ENCODE peak calls at places on chromosomes 13 and 19, in five cellular contexts. E is tibial nerve, U is HCT116, M is suprapubic skin, X is endothelial cell of umbilical vein. J is an unnamed sample. For H3K27me3, the result is how much of the 10 kb centered on the place peaks cover.

GRCh38 chr13:114194853-114195252 is 15.8 kb downstream of the CFAP97D2 start:
- DNase-seq in E (no peak), U (no peak), M (no peak), X (no peak), J (no peak)

GRCh38 chr13:110294146-110294545 is 12.8 kb downstream of the COL4A1 start:
- DNase-seq in E (no peak), U (no peak), M (no peak), X (no peak), J (no peak)

GRCh38 chr13:44402902-44403719 is 29.5 kb downstream of the SERP2 start:
- DNase-seq in E (no peak), U (no peak), M (no peak), X (no peak), J (no peak)

GRCh38 chr13:113656015-113656588 is 1.9 kb downstream of the ATP4B start:
- DNase-seq in E (peak), U (no peak), M (peak), X (no peak), J (no peak)

GRCh38 chr13:110902370-110902769 is 12.5 kb downstream of the ANKRD10 start:
- DNase-seq in E (no peak), U (no peak), M (no peak), X (no peak), J (peak)

GRCh38 chr13:29905845-29906244 is 55.4 kb upstream of the UBL3 start:
- DNase-seq in E (no peak), U (no peak), M (no peak), X (peak), J (peak)

GRCh38 chr19:4577020-4577782 is 17.7 kb upstream of the SEMA6B start:
- DNase-seq in E (no peak), U (no peak), M (no peak), X (no peak), J (no peak)

GRCh38 chr19:18700501-18701249 is 17.2 kb downstream of the CRTC1 start:
- DNase-seq in E (peak), U (no peak), M (no peak), X (peak), J (peak)

GRCh38 chr19:6484831-6485230 is 3.2 kb upstream of the DENND1C start:
- DNase-seq in E (no peak), U (no peak), M (no peak), X (no peak), J (no peak)

GRCh38 chr19:4149518-4150288 is 3.7 kb upstream of the CREB3L3 start:
- DNase-seq in E (no peak), U (no peak), M (no peak), X (no peak), J (no peak)

GRCh38 chr13:63092461-63092860 is 1676.8 kb upstream of the PCDH20 start:
- DNase-seq in E (no peak), U (no peak), M (no peak), X (no peak), J (peak)

GRCh38 chr13:21138561-21138960 is 37.8 kb downstream of the SKA3 start:
- DNase-seq in E (no peak), U (no peak), M (no peak), X (peak), J (no peak)

GRCh38 chr19:18321729-18322091 is 1.2 kb downstream of the LSM4 start:
- DNase-seq in E (no peak), U (no peak), M (no peak), X (no peak), J (no peak)

GRCh38 chr13:40789275-40790231 is at the start of gene SLC25A15:
- DNase-seq in E (peak), U (peak), M (peak), X (peak), J (peak)
- TF ChIP-seq CTCF in E (peak), U (no peak), M (no peak), X (peak), J (no peak)

DNA sequence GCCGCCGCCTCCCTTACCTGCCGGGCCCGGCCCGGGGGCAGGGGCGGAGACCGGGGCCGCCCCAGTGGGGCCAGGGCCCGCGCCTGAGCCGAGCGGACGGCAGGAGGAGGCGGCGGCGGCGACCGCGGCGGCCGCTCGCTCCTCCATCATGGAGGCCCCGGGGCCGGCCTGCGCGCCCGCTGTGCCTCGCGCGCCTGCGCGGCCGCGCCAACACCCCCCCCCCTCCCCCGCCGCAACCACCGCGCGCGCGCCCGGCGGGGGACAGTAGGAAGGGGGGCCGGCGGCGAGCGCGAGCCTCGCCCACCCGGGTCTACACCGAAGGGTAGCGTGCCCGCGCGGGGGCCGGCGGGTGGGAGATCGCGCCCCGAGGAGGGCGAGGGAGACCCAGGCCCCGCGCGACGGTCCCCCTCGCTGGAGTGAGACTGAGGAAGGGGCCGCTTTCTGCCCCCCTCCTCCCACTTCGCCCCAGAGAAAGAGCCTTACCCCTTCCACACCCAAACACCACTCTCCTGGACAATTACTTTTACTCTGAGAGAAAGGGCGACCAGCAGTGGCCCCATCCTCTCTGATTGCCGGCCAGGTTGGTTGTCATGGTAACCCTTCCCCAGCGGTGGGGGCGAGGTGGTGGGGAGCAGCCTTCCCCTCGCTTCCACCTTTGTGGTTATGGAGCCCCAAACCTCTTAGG is at the start of gene STRN4:
- DNase-seq in E (no peak), U (no peak), M (no peak), X (no peak), J (no peak)
- H3K27ac ChIP-seq in E (peak), U (peak), M (peak), X (peak), J (peak)

DNA sequence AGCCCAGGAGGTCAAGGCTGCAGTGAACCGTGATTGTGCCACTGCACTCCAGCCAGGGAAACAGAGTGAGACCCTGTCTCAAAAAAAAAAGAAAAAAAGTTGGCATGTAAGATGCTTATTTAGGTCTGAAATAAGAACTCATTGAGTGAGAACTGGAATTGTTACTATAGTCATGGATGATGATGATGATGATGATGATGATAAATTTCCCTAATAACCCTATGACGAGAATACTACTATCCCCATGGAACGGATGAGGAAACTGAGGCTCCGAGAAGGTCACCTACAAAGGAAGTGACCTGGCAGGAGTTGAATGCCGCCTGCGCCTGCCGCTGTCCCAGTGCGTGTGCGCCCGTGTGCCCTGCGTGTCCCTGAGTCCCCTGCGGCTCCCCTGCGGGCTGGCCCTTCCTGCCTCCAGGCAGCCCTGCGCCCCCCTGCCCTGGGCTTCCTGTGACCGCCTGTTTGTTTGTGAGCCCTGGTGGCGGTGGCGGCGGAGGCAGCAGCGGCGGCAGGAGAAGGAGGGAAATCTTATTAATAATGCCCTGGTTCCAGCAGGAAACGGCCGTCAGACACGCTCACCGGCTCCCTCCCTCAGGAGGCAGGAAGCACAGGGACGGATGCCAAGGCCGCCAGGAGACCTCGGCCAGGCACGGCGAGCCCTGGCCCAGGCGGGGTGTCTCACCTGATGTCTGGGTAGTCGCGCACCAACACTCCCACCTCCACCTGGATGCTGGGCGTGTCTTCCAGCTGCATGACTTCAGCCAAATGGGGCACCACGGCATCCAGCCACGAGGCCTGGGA is 29.6 kb downstream of the EXOC3L2 start:
- DNase-seq in E (no peak), U (no peak), M (no peak), X (peak), J (no peak)
- H3K27me3 ChIP-seq in E (half or more), U (under half), M (under half), X (under half), J (under half)

GRCh38 chr13:108220042-108220441 is 1.9 kb downstream of the ABHD13 start:
- DNase-seq in E (no peak), U (peak), M (no peak), X (no peak), J (no peak)
- TF ChIP-seq CTCF in E (no peak), U (peak), M (no peak), X (no peak), J (no peak)

J was measured in astrocyte.